ENCODE peak calls at places on chromosomes 1 and 21, in four cellular contexts. U, J, F and S are unnamed samples.

GRCh38 chr1:90712931-90713618 is 4.0 kb downstream of the BARHL2 start:
- DNase-seq in F (no peak), U (no peak), J (no peak), S (no peak)

GRCh38 chr1:204172404-204173049 is 6.4 kb upstream of the REN start:
- DNase-seq in F (no peak), U (no peak), J (no peak), S (no peak)

GRCh38 chr1:229664133-229664689 is 38.2 kb downstream of the URB2 start:
- DNase-seq in J (peak; percentile 21), F (peak; percentile 46), U (peak; percentile 3), S (no peak)

GRCh38 chr21:17911628-17912027 is 92.5 kb upstream of the C21orf91 start:
- DNase-seq in J (no peak), F (no peak), U (no peak), S (no peak)

GRCh38 chr1:175597206-175597605 is 146.2 kb downstream of the TNR start:
- DNase-seq in J (no peak), F (no peak), U (no peak), S (no peak)

GRCh38 chr1:9120312-9120958 is 8.5 kb downstream of the GPR157 start:
- DNase-seq in U (no peak), J (no peak), F (no peak), S (no peak)

GRCh38 chr1:226602186-226603029 is 53.8 kb downstream of the STUM start:
- DNase-seq in F (no peak), U (no peak), J (no peak), S (no peak)

GRCh38 chr1:153697873-153698647 is 19.6 kb downstream of the NPR1 start:
- DNase-seq in J (peak; percentile 77), F (peak; percentile 49), U (no peak), S (no peak)

GRCh38 chr1:23590058-23590783 is 30.9 kb upstream of the ID3 start:
- DNase-seq in F (no peak), J (peak; percentile 23), U (no peak), S (no peak)

GRCh38 chr1:147580200-147580557 is 38.9 kb downstream of the BCL9 start:
- DNase-seq in U (no peak), F (no peak), J (no peak), S (no peak)

GRCh38 chr1:163264256-163264655 is 57.5 kb upstream of the NUF2 start:
- DNase-seq in U (no peak), J (no peak), F (no peak), S (no peak)

GRCh38 chr21:44802396-44803153 is 955 bp upstream of the UBE2G2 start:
- DNase-seq in J (peak; percentile 74), F (peak; percentile 55), U (peak; percentile 48), S (peak; percentile 81)

GRCh38 chr1:153963850-153964331 is 554 bp upstream of the SLC39A1 start:
- DNase-seq in J (peak; percentile 71), F (no peak), U (no peak), S (peak; percentile 52)

GRCh38 chr21:42009018-42009830 is 936 bp downstream of the ZBTB21 start:
- DNase-seq in U (peak; percentile 56), J (peak; percentile 67), F (peak; percentile 69), S (peak; percentile 62)

GRCh38 chr1:234971586-234972297 is 156.9 kb downstream of the TOMM20 start:
- DNase-seq in U (no peak), J (no peak), F (no peak), S (no peak)

GRCh38 chr1:29636936-29637335 is 400.6 kb downstream of the PTPRU start:
- DNase-seq in U (no peak), J (no peak), F (no peak), S (no peak)

GRCh38 chr1:59072017-59072947 is 224.6 kb upstream of the FGGY start:
- DNase-seq in J (peak; percentile 22), F (no peak), U (no peak), S (no peak)

GRCh38 chr1:17523487-17524029 is 15.9 kb upstream of the ARHGEF10L start:
- DNase-seq in J (no peak), U (no peak), F (no peak), S (no peak)

GRCh38 chr1:231390071-231390470 is 32.0 kb downstream of the EGLN1 start:
- DNase-seq in F (no peak), U (no peak), J (no peak), S (no peak)

GRCh38 chr1:156111355-156111962 is 3.1 kb upstream of the LMNA start:
- DNase-seq in F (no peak), J (no peak), U (no peak), S (no peak)

GRCh38 chr1:222105393-222105737 is 363.5 kb upstream of the DUSP10 start:
- DNase-seq in F (no peak), U (no peak), J (no peak), S (peak; percentile 22)

GRCh38 chr1:65002508-65003315 is 36.4 kb upstream of the JAK1 start:
- DNase-seq in U (peak; percentile 85), F (no peak), J (no peak), S (no peak)

GRCh38 chr1:93705897-93706500 is 24.4 kb upstream of the BCAR3 start:
- DNase-seq in J (no peak), F (no peak), U (no peak), S (no peak)

GRCh38 chr1:43936470-43937151 is 3.0 kb downstream of the ARTN start:
- DNase-seq in J (no peak), U (no peak), F (peak; percentile 87), S (peak; percentile 48)

GRCh38 chr1:13801711-13802486 is 101.9 kb downstream of the PRDM2 start:
- DNase-seq in J (no peak), U (no peak), F (no peak), S (no peak)

GRCh38 chr1:1804301-1804700 is 26.0 kb upstream of the NADK start:
- DNase-seq in U (no peak), F (no peak), J (no peak), S (no peak)

GRCh38 chr1:51653127-51653526 is 36.2 kb downstream of the OSBPL9 start:
- DNase-seq in F (no peak), U (no peak), J (no peak), S (no peak)

GRCh38 chr1:28258628-28259251 is 578 bp upstream of the SESN2 start:
- DNase-seq in J (peak; percentile 49), F (no peak), U (no peak), S (no peak)

GRCh38 chr1:54488831-54489626 is 59.0 kb upstream of the ACOT11 start:
- DNase-seq in J (peak; percentile 90), F (peak; percentile 95), U (peak; percentile 98), S (peak; percentile 58)
- TF ChIP-seq FOXM1 in J (no peak), F (no peak), U (peak; percentile 98), S (no peak)

GRCh38 chr1:167082511-167083027 is 7.6 kb downstream of the GPA33 start:
- DNase-seq in U (no peak), F (no peak), J (no peak), S (peak; percentile 73)
- TF ChIP-seq FOXM1 in U (no peak), F (no peak), J (no peak), S (no peak)

GRCh38 chr1:213104604-213105003 is 53.6 kb downstream of the RPS6KC1 start:
- DNase-seq in F (no peak), J (no peak), U (no peak), S (no peak)

GRCh38 chr1:213106298-213106697 is 55.3 kb downstream of the RPS6KC1 start:
- DNase-seq in F (no peak), J (no peak), U (no peak), S (no peak)

GRCh38 chr1:213107613-213108012 is 56.6 kb downstream of the RPS6KC1 start:
- DNase-seq in U (no peak), F (no peak), J (no peak), S (no peak)

GRCh38 chr1:213099682-213100399 is 48.8 kb downstream of the RPS6KC1 start:
- DNase-seq in J (no peak), U (no peak), F (no peak), S (no peak)

DNA sequence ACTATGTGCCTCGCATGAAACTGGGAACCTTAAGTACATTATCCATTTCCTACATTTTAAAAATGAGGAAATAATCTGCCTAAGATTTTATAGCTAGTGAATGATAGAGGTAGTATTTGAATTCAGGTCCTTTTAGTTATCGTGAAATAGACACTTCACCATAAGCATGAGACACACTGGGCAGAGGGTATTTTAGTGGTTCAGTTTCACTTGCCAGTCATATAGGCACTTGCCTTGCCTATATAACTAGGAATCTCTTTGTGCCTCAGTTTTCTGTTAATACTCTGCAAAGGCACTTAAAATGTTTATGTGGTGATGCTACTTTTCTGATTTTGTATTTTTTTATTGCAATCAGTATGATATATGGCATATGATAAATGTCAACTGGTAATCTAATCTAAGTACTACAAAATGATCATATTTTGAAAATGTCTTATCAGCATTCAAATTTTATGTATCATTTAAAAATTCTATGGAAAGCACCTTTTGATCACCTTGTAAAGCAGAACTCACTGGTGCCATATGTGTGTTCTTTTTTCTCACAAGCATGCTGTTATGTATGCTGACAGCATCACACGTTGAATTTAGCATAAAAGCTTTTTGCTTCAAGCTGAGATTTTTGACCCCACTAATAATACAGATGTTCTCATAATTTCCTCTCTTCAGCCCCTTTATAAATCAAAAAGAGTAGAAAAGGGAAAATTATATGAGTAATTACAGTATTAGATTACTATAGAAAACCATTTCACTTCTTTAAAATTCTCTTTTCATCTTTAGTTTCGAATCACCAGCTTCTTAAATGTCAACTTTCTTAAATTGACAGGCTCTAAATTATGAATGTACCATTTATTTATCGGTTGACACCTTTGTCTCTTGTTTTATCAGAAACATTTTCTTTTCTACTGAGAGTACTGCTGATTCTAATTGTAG is 52.6 kb downstream of the RPS6KC1 start:
- DNase-seq in J (no peak), F (no peak), U (no peak), S (no peak)
- TF ChIP-seq FOXM1 in J (no peak), F (no peak), U (no peak), S (no peak)

GRCh38 chr1:41608242-41608641 is 123.8 kb upstream of the EDN2 start:
- DNase-seq in J (no peak), U (no peak), F (no peak), S (no peak)
- TF ChIP-seq FOXM1 in J (no peak), U (no peak), F (no peak), S (no peak)